ENCODE peak calls at places on chromosomes 6 and 20, in four cellular contexts. One of them, this sample, is unnamed.

GRCh38 chr6:155521719-155522118 is 66.1 kb upstream of the NOX3 start:
- DNase-seq in BJ: no peak
- DNase-seq in ovary: no peak
- DNase-seq in MM.1S: no peak
- DNase-seq in this sample: no peak

GRCh38 chr20:62010551-62011402 is 54.9 kb downstream of the TAF4 start:
- DNase-seq in BJ: no peak
- DNase-seq in ovary: peak; percentile 72
- DNase-seq in MM.1S: peak; percentile 25
- DNase-seq in this sample: peak; percentile 75

GRCh38 chr20:18988701-18989100 is 175.1 kb downstream of the SCP2D1 start:
- DNase-seq in BJ: no peak
- DNase-seq in ovary: no peak
- DNase-seq in MM.1S: no peak
- DNase-seq in this sample: no peak

GRCh38 chr20:3980260-3981131 is 34.9 kb downstream of the RNF24 start:
- DNase-seq in MM.1S: peak; percentile 81
- DNase-seq in ovary: no peak
- DNase-seq in BJ: peak; percentile 25
- DNase-seq in this sample: no peak

GRCh38 chr20:21182832-21183563 is 57.1 kb downstream of the KIZ start:
- DNase-seq in ovary: no peak
- DNase-seq in MM.1S: no peak
- DNase-seq in BJ: peak; percentile 95
- DNase-seq in this sample: no peak

GRCh38 chr6:27694547-27694874 is 217.7 kb downstream of the OR2B2 start:
- DNase-seq in ovary: no peak
- DNase-seq in BJ: no peak
- DNase-seq in MM.1S: no peak
- DNase-seq in this sample: no peak

GRCh38 chr6:138194221-138194620 is 24.1 kb downstream of the PBOV1 start:
- DNase-seq in MM.1S: no peak
- DNase-seq in BJ: no peak
- DNase-seq in ovary: no peak
- DNase-seq in this sample: no peak

GRCh38 chr6:7424967-7425807 is 35.6 kb downstream of the RIOK1 start:
- DNase-seq in MM.1S: no peak
- DNase-seq in BJ: no peak
- DNase-seq in ovary: no peak
- DNase-seq in this sample: no peak

GRCh38 chr6:157813757-157814455 is 9.1 kb upstream of the SNX9 start:
- DNase-seq in MM.1S: no peak
- DNase-seq in ovary: no peak
- DNase-seq in BJ: peak; percentile 80
- DNase-seq in this sample: no peak

GRCh38 chr6:142132625-142133024 is at the start of gene GJE1:
- DNase-seq in MM.1S: no peak
- DNase-seq in BJ: no peak
- DNase-seq in ovary: no peak
- DNase-seq in this sample: peak; percentile 17

GRCh38 chr6:113564401-113565161 is 292.6 kb upstream of the MARCKS start:
- DNase-seq in MM.1S: no peak
- DNase-seq in BJ: peak; percentile 81
- DNase-seq in ovary: peak; percentile 61
- DNase-seq in this sample: peak; percentile 81

GRCh38 chr6:33081098-33081824 is 5.5 kb downstream of the HLA-DPB1 start:
- DNase-seq in BJ: no peak
- DNase-seq in MM.1S: no peak
- DNase-seq in ovary: no peak
- DNase-seq in this sample: peak; percentile 17

GRCh38 chr20:32155017-32155965 is 45.8 kb downstream of the TM9SF4 start:
- DNase-seq in MM.1S: no peak
- DNase-seq in BJ: peak; percentile 59
- DNase-seq in ovary: peak; percentile 70
- DNase-seq in this sample: peak; percentile 75

GRCh38 chr6:153662982-153663381 is 376.1 kb upstream of the OPRM1 start:
- DNase-seq in MM.1S: no peak
- DNase-seq in ovary: no peak
- DNase-seq in BJ: no peak
- DNase-seq in this sample: no peak

GRCh38 chr20:10253750-10254149 is 35.1 kb downstream of the SNAP25 start:
- DNase-seq in ovary: no peak
- DNase-seq in MM.1S: no peak
- DNase-seq in BJ: no peak
- DNase-seq in this sample: no peak

GRCh38 chr6:142702501-142703460 is 242.2 kb downstream of the HIVEP2 start:
- DNase-seq in ovary: no peak
- DNase-seq in MM.1S: no peak
- DNase-seq in BJ: no peak
- DNase-seq in this sample: no peak

GRCh38 chr6:14807130-14807529 is 438.7 kb upstream of the JARID2 start:
- DNase-seq in ovary: no peak
- DNase-seq in MM.1S: no peak
- DNase-seq in BJ: no peak
- DNase-seq in this sample: no peak

GRCh38 chr6:82176616-82177015 is 70.9 kb downstream of the IBTK start:
- DNase-seq in BJ: no peak
- DNase-seq in ovary: no peak
- DNase-seq in MM.1S: no peak
- DNase-seq in this sample: no peak

GRCh38 chr6:82182756-82183155 is 64.8 kb downstream of the IBTK start:
- DNase-seq in MM.1S: no peak
- DNase-seq in ovary: no peak
- DNase-seq in BJ: no peak
- DNase-seq in this sample: no peak

GRCh38 chr6:82179415-82179814 is 68.1 kb downstream of the IBTK start:
- DNase-seq in ovary: no peak
- DNase-seq in BJ: no peak
- DNase-seq in MM.1S: no peak
- DNase-seq in this sample: no peak

GRCh38 chr6:82178759-82179112 is 68.8 kb downstream of the IBTK start:
- DNase-seq in ovary: no peak
- DNase-seq in BJ: no peak
- DNase-seq in MM.1S: no peak
- DNase-seq in this sample: no peak

DNA sequence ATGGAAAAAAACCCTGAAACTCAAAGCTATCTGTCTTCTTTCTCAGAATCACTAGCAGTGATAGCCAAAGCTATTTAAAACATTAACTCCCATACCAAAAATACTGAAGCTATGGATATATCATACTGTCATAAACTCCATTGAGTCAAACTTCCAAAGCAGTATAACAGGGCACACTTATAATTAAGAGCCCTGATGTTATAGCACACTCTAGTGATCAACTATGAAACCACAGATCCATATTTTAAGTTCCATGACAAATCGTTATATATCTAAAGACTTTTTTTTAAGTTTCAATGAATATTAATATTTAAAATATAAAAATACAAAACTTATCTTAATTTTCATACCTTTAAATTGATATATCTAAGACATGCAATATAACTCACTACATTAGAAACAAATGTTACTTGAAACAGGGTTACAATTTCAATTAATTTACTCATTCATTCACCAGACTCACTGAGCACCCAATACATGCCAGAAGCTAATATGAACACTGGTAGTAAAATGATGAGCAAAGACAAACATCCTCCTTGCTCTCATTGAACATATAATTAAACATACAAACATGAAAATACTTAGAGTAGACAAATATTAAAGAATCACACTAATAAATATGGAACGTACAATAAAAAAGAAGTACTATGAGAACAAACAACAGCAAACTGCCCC is 69.3 kb downstream of the IBTK start:
- DNase-seq in MM.1S: no peak
- DNase-seq in ovary: no peak
- DNase-seq in BJ: no peak
- DNase-seq in this sample: no peak
- TF ChIP-seq CTCF in MM.1S: peak; percentile 23
- TF ChIP-seq CTCF in ovary: peak; percentile 38
- TF ChIP-seq CTCF in BJ: peak; percentile 57
- TF ChIP-seq CTCF in this sample: no peak

GRCh38 chr20:23362392-23363256 is 642 bp downstream of the GZF1 start:
- DNase-seq in ovary: no peak
- DNase-seq in BJ: no peak
- DNase-seq in MM.1S: peak; percentile 49
- DNase-seq in this sample: peak; percentile 69

GRCh38 chr20:23363257-23363649 is 1.3 kb downstream of the GZF1 start:
- DNase-seq in BJ: no peak
- DNase-seq in ovary: no peak
- DNase-seq in MM.1S: no peak
- DNase-seq in this sample: no peak

GRCh38 chr20:23361108-23361650 is 803 bp upstream of the GZF1 start:
- DNase-seq in MM.1S: no peak
- DNase-seq in BJ: no peak
- DNase-seq in ovary: no peak
- DNase-seq in this sample: no peak

GRCh38 chr20:23358923-23359572 is 2.9 kb upstream of the GZF1 start:
- DNase-seq in MM.1S: no peak
- DNase-seq in BJ: no peak
- DNase-seq in ovary: no peak
- DNase-seq in this sample: no peak

DNA sequence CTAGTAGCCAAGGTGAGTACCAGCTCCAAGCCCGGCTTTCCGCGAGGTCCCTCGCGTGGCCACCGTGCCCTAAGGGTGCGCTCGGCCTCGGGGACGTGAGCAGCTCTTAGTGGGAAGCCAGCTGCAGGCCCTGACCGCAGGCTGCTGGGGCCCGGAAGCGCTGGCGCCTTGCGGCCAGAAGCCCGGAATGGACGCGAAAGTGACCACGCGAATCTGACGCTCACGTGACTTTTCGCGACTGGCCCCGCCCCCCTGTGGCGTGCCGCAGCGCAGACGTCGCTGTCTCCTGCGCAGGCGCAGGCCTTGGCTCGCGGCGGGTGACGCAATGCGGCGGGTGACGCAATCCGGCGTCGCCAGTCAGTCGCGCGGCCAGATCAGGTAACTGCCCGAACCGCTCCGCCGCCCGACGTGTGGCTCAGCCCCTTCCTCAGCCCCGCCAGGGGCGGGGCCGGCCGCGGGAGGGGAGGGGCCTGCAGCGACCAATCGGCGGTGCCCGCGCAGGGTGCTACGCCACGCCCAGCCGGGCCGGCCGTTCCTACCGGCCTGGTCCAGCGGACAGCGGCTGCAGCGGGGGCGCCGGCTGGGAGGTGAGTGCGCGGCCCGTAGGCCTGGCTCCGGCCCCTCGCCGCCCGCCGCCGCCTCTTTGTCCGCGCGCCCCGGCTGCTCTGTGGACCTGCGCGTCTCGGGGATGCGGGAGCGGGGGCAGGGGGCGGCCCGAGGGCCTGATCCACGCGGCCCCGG is at the start of gene GZF1:
- DNase-seq in MM.1S: peak; percentile 98
- DNase-seq in ovary: peak; percentile 100
- DNase-seq in BJ: peak; percentile 93
- DNase-seq in this sample: peak; percentile 99
- TF ChIP-seq CTCF in MM.1S: no peak
- TF ChIP-seq CTCF in ovary: peak; percentile 48
- TF ChIP-seq CTCF in BJ: peak; percentile 15
- TF ChIP-seq CTCF in this sample: peak; percentile 6

GRCh38 chr20:38962044-38962897 is at the start of gene DHX35:
- DNase-seq in BJ: peak; percentile 73
- DNase-seq in MM.1S: peak; percentile 98
- DNase-seq in ovary: peak; percentile 99
- DNase-seq in this sample: peak; percentile 99
- TF ChIP-seq CTCF in BJ: peak; percentile 49
- TF ChIP-seq CTCF in MM.1S: peak; percentile 55
- TF ChIP-seq CTCF in ovary: no peak
- TF ChIP-seq CTCF in this sample: no peak

GRCh38 chr6:135411339-135411738 is 86.2 kb downstream of the AHI1 start:
- DNase-seq in ovary: no peak
- DNase-seq in MM.1S: no peak
- DNase-seq in BJ: no peak
- DNase-seq in this sample: no peak
- TF ChIP-seq CTCF in ovary: no peak
- TF ChIP-seq CTCF in MM.1S: peak; percentile 24
- TF ChIP-seq CTCF in BJ: peak; percentile 29
- TF ChIP-seq CTCF in this sample: peak; percentile 61

GRCh38 chr6:8530775-8531435 is 95.6 kb upstream of the SLC35B3 start:
- DNase-seq in MM.1S: no peak
- DNase-seq in BJ: no peak
- DNase-seq in ovary: no peak
- DNase-seq in this sample: peak; percentile 15
- TF ChIP-seq CTCF in MM.1S: no peak
- TF ChIP-seq CTCF in BJ: no peak
- TF ChIP-seq CTCF in ovary: no peak
- TF ChIP-seq CTCF in this sample: peak; percentile 40

DNA sequence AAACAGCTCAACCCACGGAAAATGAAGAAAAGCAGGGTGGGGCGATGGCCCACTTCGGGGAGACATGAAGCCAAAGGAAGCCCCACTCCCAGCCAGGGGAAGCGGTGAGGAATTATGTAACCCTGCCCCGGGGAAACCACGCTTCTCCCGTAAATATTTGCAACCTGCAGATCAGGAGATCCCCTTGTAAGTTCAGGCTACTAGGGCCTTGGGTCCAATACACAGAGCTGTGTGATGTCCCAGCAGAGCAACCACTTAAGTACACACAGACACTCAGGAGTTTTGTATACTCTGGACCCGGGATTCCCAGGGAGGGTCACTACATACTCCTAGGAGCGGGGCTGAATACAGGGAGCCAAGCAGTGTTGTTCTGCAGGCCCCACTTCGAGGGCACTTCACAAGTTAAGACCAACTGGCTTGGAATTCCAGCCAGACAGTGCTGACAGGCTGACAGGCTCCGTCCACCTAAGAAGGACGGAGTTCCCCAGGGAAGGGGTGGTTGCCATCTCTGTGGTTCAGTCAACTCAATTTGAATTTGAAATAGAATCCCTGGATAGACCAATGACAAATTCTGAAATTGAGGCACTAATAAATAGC is 301.4 kb upstream of the THEMIS start:
- DNase-seq in ovary: no peak
- DNase-seq in MM.1S: no peak
- DNase-seq in BJ: no peak
- DNase-seq in this sample: peak; percentile 19
- TF ChIP-seq CTCF in ovary: no peak
- TF ChIP-seq CTCF in MM.1S: no peak
- TF ChIP-seq CTCF in BJ: no peak
- TF ChIP-seq CTCF in this sample: no peak

DNA sequence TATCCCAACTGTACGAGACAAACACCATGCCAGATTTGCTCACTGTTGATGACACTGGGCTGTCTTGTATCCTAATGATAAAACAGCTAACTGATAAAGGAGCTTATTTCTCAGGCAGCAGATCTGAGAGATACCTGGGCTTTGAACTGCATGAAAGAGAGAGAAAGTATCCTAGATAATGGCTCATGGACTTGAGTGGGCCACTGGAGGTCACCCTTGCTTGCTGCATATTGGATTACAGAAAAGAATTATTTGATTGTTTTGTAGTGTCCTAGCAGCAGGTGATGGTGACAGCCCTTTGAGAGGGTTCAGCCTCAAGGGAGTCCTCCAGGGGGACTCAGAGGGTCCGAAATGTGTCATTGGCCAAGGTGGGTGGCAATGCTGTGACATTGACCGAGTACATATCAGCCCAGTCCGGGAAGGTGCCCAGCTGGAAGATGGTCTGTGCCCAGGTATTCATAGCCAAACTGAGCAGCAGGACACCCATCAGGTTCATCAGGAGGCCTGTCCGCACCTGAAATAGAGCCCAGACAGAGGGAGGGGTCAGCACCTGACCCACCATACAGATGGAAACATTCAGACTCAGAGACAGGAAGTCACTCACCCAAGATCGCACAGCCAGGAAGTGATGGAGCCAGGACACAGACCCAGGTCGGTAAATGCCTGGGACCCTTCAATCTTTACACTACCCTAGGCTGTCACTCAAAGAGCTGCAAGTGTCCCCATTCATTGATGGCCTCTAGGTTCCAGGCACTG is 9.4 kb upstream of the OCSTAMP start:
- DNase-seq in ovary: no peak
- DNase-seq in BJ: no peak
- DNase-seq in MM.1S: no peak
- DNase-seq in this sample: no peak
- TF ChIP-seq CTCF in ovary: no peak
- TF ChIP-seq CTCF in BJ: no peak
- TF ChIP-seq CTCF in MM.1S: peak; percentile 15
- TF ChIP-seq CTCF in this sample: no peak